ENCODE peak calls at places on chromosome 19, in six cellular contexts. One of them, this sample, is unnamed.

GRCh38 chr19:19618384-19619051 is at the start of gene PBX4:
- DNase-seq in BE2C: peak; percentile 96
- DNase-seq in IMR-90: peak; percentile 82
- DNase-seq in right lobe of liver: peak; percentile 85
- DNase-seq in coronary artery: no peak
- DNase-seq in HFF-Myc: peak; percentile 51
- DNase-seq in this sample: peak; percentile 86

GRCh38 chr19:43524922-43525835 is 1.8 kb downstream of the ETHE1 start:
- DNase-seq in BE2C: no peak
- DNase-seq in IMR-90: peak; percentile 32
- DNase-seq in right lobe of liver: peak; percentile 91
- DNase-seq in coronary artery: peak; percentile 81
- DNase-seq in HFF-Myc: no peak
- DNase-seq in this sample: peak; percentile 22

GRCh38 chr19:35533201-35533821 is at the start of gene GAPDHS:
- DNase-seq in BE2C: no peak
- DNase-seq in IMR-90: peak; percentile 43
- DNase-seq in right lobe of liver: no peak
- DNase-seq in coronary artery: no peak
- DNase-seq in HFF-Myc: no peak
- DNase-seq in this sample: no peak

GRCh38 chr19:33403221-33403972 is 29.9 kb downstream of the CEBPG start:
- DNase-seq in BE2C: peak; percentile 6
- DNase-seq in IMR-90: no peak
- DNase-seq in right lobe of liver: peak; percentile 92
- DNase-seq in coronary artery: no peak
- DNase-seq in HFF-Myc: no peak
- DNase-seq in this sample: no peak

GRCh38 chr19:16076958-16077611 is 790 bp downstream of the TPM4 start:
- DNase-seq in BE2C: peak; percentile 58
- DNase-seq in IMR-90: no peak
- DNase-seq in right lobe of liver: no peak
- DNase-seq in coronary artery: no peak
- DNase-seq in HFF-Myc: no peak
- DNase-seq in this sample: no peak

GRCh38 chr19:29519146-29519545 is 6.6 kb upstream of the VSTM2B start:
- DNase-seq in BE2C: no peak
- DNase-seq in IMR-90: no peak
- DNase-seq in right lobe of liver: no peak
- DNase-seq in coronary artery: no peak
- DNase-seq in HFF-Myc: no peak
- DNase-seq in this sample: no peak

GRCh38 chr19:45456500-45456815 is 11.3 kb upstream of the FOSB start:
- DNase-seq in BE2C: no peak
- DNase-seq in IMR-90: no peak
- DNase-seq in right lobe of liver: no peak
- DNase-seq in coronary artery: no peak
- DNase-seq in HFF-Myc: no peak
- DNase-seq in this sample: no peak

GRCh38 chr19:12567951-12568350 is 16.7 kb upstream of the ZNF564 start:
- DNase-seq in BE2C: no peak
- DNase-seq in IMR-90: peak; percentile 16
- DNase-seq in right lobe of liver: no peak
- DNase-seq in coronary artery: no peak
- DNase-seq in HFF-Myc: no peak
- DNase-seq in this sample: no peak

GRCh38 chr19:56732974-56733373 is 61.4 kb upstream of the ZNF835 start:
- DNase-seq in BE2C: no peak
- DNase-seq in IMR-90: no peak
- DNase-seq in right lobe of liver: no peak
- DNase-seq in coronary artery: no peak
- DNase-seq in HFF-Myc: no peak
- DNase-seq in this sample: no peak

GRCh38 chr19:47826800-47827199 is 5.1 kb downstream of the CRX start:
- DNase-seq in BE2C: no peak
- DNase-seq in IMR-90: no peak
- DNase-seq in right lobe of liver: no peak
- DNase-seq in coronary artery: no peak
- DNase-seq in HFF-Myc: no peak
- DNase-seq in this sample: no peak

GRCh38 chr19:47821460-47822020 is at the start of gene CRX:
- DNase-seq in BE2C: no peak
- DNase-seq in IMR-90: no peak
- DNase-seq in right lobe of liver: no peak
- DNase-seq in coronary artery: no peak
- DNase-seq in HFF-Myc: no peak
- DNase-seq in this sample: no peak

GRCh38 chr19:47820410-47820809 is 1.3 kb upstream of the CRX start:
- DNase-seq in BE2C: no peak
- DNase-seq in IMR-90: no peak
- DNase-seq in right lobe of liver: no peak
- DNase-seq in coronary artery: no peak
- DNase-seq in HFF-Myc: no peak
- DNase-seq in this sample: no peak

GRCh38 chr19:47819841-47820244 is 1.9 kb upstream of the CRX start:
- DNase-seq in BE2C: no peak
- DNase-seq in IMR-90: no peak
- DNase-seq in right lobe of liver: no peak
- DNase-seq in coronary artery: no peak
- DNase-seq in HFF-Myc: no peak
- DNase-seq in this sample: no peak

DNA sequence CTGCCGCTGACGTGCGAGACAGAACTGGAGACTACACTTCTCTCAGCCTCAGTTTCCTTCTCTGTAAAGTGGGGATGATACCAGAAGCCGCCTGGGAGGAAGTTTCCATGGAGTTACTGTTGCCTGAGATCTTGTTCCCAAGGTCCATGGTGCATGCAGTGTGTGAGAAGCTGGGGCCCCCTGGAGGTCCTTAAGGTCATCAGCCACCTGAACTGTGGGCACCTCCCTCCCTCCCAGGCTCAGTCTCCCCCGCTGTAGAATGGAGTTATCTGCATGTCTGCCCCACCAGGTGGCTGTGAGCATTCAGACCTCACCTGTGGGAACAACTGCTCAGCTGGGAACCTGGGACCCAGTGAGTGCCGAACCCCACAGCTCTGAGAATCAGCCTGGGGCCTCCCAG is 2.7 kb downstream of the CRX start:
- DNase-seq in BE2C: no peak
- DNase-seq in IMR-90: no peak
- DNase-seq in right lobe of liver: no peak
- DNase-seq in coronary artery: no peak
- DNase-seq in HFF-Myc: no peak
- DNase-seq in this sample: no peak
- TF ChIP-seq CTCF in BE2C: no peak
- TF ChIP-seq CTCF in IMR-90: no peak
- TF ChIP-seq CTCF in right lobe of liver: no peak
- TF ChIP-seq CTCF in coronary artery: no peak
- TF ChIP-seq CTCF in HFF-Myc: no peak
- TF ChIP-seq CTCF in this sample: no peak

GRCh38 chr19:13937479-13938360 is 497 bp downstream of the PODNL1 start:
- DNase-seq in BE2C: no peak
- DNase-seq in IMR-90: no peak
- DNase-seq in right lobe of liver: no peak
- DNase-seq in coronary artery: no peak
- DNase-seq in HFF-Myc: no peak
- DNase-seq in this sample: no peak
- H3K4me3 ChIP-seq in BE2C: no peak overlapping the region
- H3K4me3 ChIP-seq in IMR-90: peak overlapping the region; percentile 51
- H3K4me3 ChIP-seq in right lobe of liver: no peak overlapping the region
- H3K4me3 ChIP-seq in coronary artery: peak overlapping the region; percentile 64
- H3K4me3 ChIP-seq in HFF-Myc: peak overlapping the region; percentile 15
- H3K4me3 ChIP-seq in this sample: peak overlapping the region; percentile 45

GRCh38 chr19:23802290-23802689 is 43.6 kb upstream of the ZNF681 start:
- DNase-seq in BE2C: no peak
- DNase-seq in IMR-90: no peak
- DNase-seq in right lobe of liver: no peak
- DNase-seq in coronary artery: no peak
- DNase-seq in HFF-Myc: no peak
- DNase-seq in this sample: no peak
- TF ChIP-seq CTCF in BE2C: no peak
- TF ChIP-seq CTCF in IMR-90: no peak
- TF ChIP-seq CTCF in right lobe of liver: no peak
- TF ChIP-seq CTCF in coronary artery: no peak
- TF ChIP-seq CTCF in HFF-Myc: no peak
- TF ChIP-seq CTCF in this sample: no peak

GRCh38 chr19:14476307-14476662 is 1.1 kb upstream of the PTGER1 start:
- DNase-seq in BE2C: no peak
- DNase-seq in IMR-90: no peak
- DNase-seq in right lobe of liver: no peak
- DNase-seq in coronary artery: no peak
- DNase-seq in HFF-Myc: no peak
- DNase-seq in this sample: no peak

GRCh38 chr19:14473915-14474578 is 1.1 kb downstream of the PTGER1 start:
- DNase-seq in BE2C: no peak
- DNase-seq in IMR-90: no peak
- DNase-seq in right lobe of liver: no peak
- DNase-seq in coronary artery: no peak
- DNase-seq in HFF-Myc: no peak
- DNase-seq in this sample: no peak

GRCh38 chr19:14476663-14477401 is 1.7 kb upstream of the PTGER1 start:
- DNase-seq in BE2C: no peak
- DNase-seq in IMR-90: peak; percentile 88
- DNase-seq in right lobe of liver: no peak
- DNase-seq in coronary artery: no peak
- DNase-seq in HFF-Myc: no peak
- DNase-seq in this sample: peak; percentile 59

GRCh38 chr19:14474827-14475226 is 327 bp downstream of the PTGER1 start:
- DNase-seq in BE2C: no peak
- DNase-seq in IMR-90: no peak
- DNase-seq in right lobe of liver: no peak
- DNase-seq in coronary artery: no peak
- DNase-seq in HFF-Myc: no peak
- DNase-seq in this sample: no peak

DNA sequence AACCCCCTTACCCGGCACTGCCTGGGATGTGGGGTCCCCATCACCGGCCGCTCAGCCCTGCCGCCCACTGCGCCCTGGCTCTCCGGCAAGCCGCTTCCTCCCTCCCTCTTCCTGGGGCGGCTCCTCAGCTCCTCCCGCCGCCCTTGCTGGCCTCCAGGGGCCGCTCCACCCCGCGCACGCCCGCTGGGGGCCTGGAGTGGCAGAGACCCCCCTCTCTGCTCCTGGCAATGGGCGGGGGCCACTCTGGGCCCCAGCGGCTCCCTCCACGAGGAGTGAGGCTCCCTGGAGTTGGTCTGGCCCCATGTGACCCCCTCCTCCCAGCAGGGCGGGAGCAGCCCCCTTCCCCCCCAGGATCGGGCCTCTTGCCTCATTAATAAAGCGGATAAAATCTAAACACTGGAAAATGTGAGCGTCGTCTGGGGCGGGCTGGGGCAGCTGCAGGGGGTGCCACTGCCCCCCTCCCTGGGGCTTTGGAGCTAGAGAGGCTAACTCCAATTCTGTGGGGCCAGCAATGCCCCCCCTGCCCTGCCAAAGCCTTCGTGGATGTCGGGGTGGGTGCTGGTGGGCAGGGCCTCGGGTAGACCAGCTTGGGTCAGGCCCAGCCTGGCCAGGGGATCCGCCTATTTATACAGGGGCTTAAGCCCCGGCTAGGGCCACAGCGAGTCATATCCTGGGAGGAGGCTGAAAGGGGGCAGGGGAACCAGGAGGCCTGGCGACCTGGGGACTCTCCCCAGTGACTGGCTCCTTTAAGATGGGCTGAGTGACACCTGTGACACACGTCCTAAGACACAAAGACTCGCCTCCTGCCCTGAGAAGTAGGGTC is at the start of gene PTGER1:
- DNase-seq in BE2C: peak; percentile 71
- DNase-seq in IMR-90: peak; percentile 35
- DNase-seq in right lobe of liver: no peak
- DNase-seq in coronary artery: no peak
- DNase-seq in HFF-Myc: no peak
- DNase-seq in this sample: peak; percentile 23
- H3K4me3 ChIP-seq in BE2C: peak within 1 kb of the TSS; percentile 50
- H3K4me3 ChIP-seq in IMR-90: peak within 1 kb of the TSS; percentile 7
- H3K4me3 ChIP-seq in right lobe of liver: no peak within 1 kb of the TSS
- H3K4me3 ChIP-seq in coronary artery: peak within 1 kb of the TSS; percentile 54
- H3K4me3 ChIP-seq in HFF-Myc: peak within 1 kb of the TSS; percentile 35
- H3K4me3 ChIP-seq in this sample: peak within 1 kb of the TSS; percentile 17

DNA sequence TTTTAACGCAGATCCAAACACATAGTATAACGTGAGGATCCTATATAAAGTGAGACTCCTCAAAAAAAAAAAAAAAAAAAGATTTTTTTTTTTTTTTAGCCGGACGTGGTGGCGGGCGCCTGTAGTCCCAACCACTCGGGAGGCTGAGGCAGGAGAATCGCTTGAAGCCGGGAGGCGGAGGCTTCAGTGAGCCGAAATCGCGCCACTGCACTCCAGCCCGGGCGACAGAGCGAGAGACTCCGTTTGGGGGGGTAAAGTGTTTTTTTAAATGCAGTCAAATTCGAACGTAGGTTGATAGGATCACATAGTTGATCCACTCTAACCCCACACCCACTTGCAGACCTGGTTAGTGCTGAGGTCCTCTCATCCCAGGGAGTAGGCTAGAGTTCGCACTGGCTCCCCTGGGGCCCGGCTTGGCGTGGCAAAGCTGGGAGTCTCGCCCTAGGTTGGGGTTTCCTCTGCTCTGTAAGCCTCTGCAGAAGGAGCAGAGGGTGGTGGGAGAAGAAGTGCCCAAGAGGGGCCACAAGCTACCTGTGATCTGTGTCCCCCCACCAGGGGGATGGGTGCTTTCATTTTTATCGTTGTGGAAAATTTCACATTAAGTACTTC is 6.5 kb downstream of the RNF225 start:
- DNase-seq in BE2C: no peak
- DNase-seq in IMR-90: no peak
- DNase-seq in right lobe of liver: no peak
- DNase-seq in coronary artery: peak; percentile 72
- DNase-seq in HFF-Myc: no peak
- DNase-seq in this sample: no peak
- TF ChIP-seq CTCF in BE2C: no peak
- TF ChIP-seq CTCF in IMR-90: no peak
- TF ChIP-seq CTCF in right lobe of liver: peak; percentile 2
- TF ChIP-seq CTCF in coronary artery: no peak
- TF ChIP-seq CTCF in HFF-Myc: no peak
- TF ChIP-seq CTCF in this sample: no peak